ENCODE peak calls at places on chromosomes 11 and 22, in five cellular contexts. One of them, this sample, is unnamed.

GRCh38 chr11:131690776-131691557 is 320.6 kb downstream of the NTM start:
- DNase-seq in HFFc6: no peak
- DNase-seq in neural crest cell: no peak
- DNase-seq in activated CD8-positive, alpha-beta T cell treated with anti-CD3 and anti-CD28 coated beads for 36 hours: no peak
- DNase-seq in cardiac muscle cell: no peak
- DNase-seq in this sample: no peak

GRCh38 chr11:85854212-85854556 is 999 bp upstream of the CCDC83 start:
- DNase-seq in cardiac muscle cell: no peak
- DNase-seq in activated CD8-positive, alpha-beta T cell treated with anti-CD3 and anti-CD28 coated beads for 36 hours: no peak
- DNase-seq in HFFc6: no peak
- DNase-seq in neural crest cell: no peak
- DNase-seq in this sample: no peak

GRCh38 chr11:72548481-72548880 is 114.2 kb upstream of the CLPB start:
- DNase-seq in activated CD8-positive, alpha-beta T cell treated with anti-CD3 and anti-CD28 coated beads for 36 hours: no peak
- DNase-seq in HFFc6: no peak
- DNase-seq in neural crest cell: no peak
- DNase-seq in cardiac muscle cell: no peak
- DNase-seq in this sample: no peak

GRCh38 chr11:72584933-72585597 is 89.2 kb downstream of the PDE2A start:
- DNase-seq in cardiac muscle cell: no peak
- DNase-seq in HFFc6: no peak
- DNase-seq in neural crest cell: no peak
- DNase-seq in activated CD8-positive, alpha-beta T cell treated with anti-CD3 and anti-CD28 coated beads for 36 hours: no peak
- DNase-seq in this sample: no peak

GRCh38 chr22:24231706-24232105 is 13.2 kb downstream of the GGT5 start:
- DNase-seq in neural crest cell: no peak
- DNase-seq in activated CD8-positive, alpha-beta T cell treated with anti-CD3 and anti-CD28 coated beads for 36 hours: no peak
- DNase-seq in HFFc6: no peak
- DNase-seq in cardiac muscle cell: no peak
- DNase-seq in this sample: no peak

GRCh38 chr11:43934359-43935130 is 7.9 kb upstream of the C11orf96 start:
- DNase-seq in neural crest cell: no peak
- DNase-seq in cardiac muscle cell: no peak
- DNase-seq in activated CD8-positive, alpha-beta T cell treated with anti-CD3 and anti-CD28 coated beads for 36 hours: no peak
- DNase-seq in HFFc6: no peak
- DNase-seq in this sample: no peak

GRCh38 chr22:38257170-38257569 is 15.6 kb downstream of the TMEM184B start:
- DNase-seq in cardiac muscle cell: no peak
- DNase-seq in HFFc6: peak; percentile 60
- DNase-seq in neural crest cell: no peak
- DNase-seq in activated CD8-positive, alpha-beta T cell treated with anti-CD3 and anti-CD28 coated beads for 36 hours: no peak
- DNase-seq in this sample: no peak

GRCh38 chr22:33455036-33455435 is 396.9 kb upstream of the SYN3 start:
- DNase-seq in activated CD8-positive, alpha-beta T cell treated with anti-CD3 and anti-CD28 coated beads for 36 hours: no peak
- DNase-seq in cardiac muscle cell: no peak
- DNase-seq in HFFc6: no peak
- DNase-seq in neural crest cell: no peak
- DNase-seq in this sample: no peak

GRCh38 chr22:37051629-37052385 is at the start of gene KCTD17:
- DNase-seq in cardiac muscle cell: peak; percentile 69
- DNase-seq in activated CD8-positive, alpha-beta T cell treated with anti-CD3 and anti-CD28 coated beads for 36 hours: peak; percentile 84
- DNase-seq in neural crest cell: peak; percentile 51
- DNase-seq in HFFc6: peak; percentile 43
- DNase-seq in this sample: peak; percentile 35

GRCh38 chr11:86067230-86068137 is 1.4 kb downstream of the PICALM start:
- DNase-seq in cardiac muscle cell: peak; percentile 12
- DNase-seq in activated CD8-positive, alpha-beta T cell treated with anti-CD3 and anti-CD28 coated beads for 36 hours: no peak
- DNase-seq in HFFc6: no peak
- DNase-seq in neural crest cell: no peak
- DNase-seq in this sample: no peak

GRCh38 chr22:19063581-19064353 is 58.4 kb downstream of the DGCR2 start:
- DNase-seq in cardiac muscle cell: no peak
- DNase-seq in activated CD8-positive, alpha-beta T cell treated with anti-CD3 and anti-CD28 coated beads for 36 hours: no peak
- DNase-seq in neural crest cell: no peak
- DNase-seq in HFFc6: no peak
- DNase-seq in this sample: no peak

GRCh38 chr11:19642759-19643158 is 69.9 kb upstream of the NAV2 start:
- DNase-seq in cardiac muscle cell: no peak
- DNase-seq in activated CD8-positive, alpha-beta T cell treated with anti-CD3 and anti-CD28 coated beads for 36 hours: no peak
- DNase-seq in neural crest cell: no peak
- DNase-seq in HFFc6: no peak
- DNase-seq in this sample: no peak

GRCh38 chr11:78742430-78742829 is 167.8 kb upstream of the NARS2 start:
- DNase-seq in activated CD8-positive, alpha-beta T cell treated with anti-CD3 and anti-CD28 coated beads for 36 hours: no peak
- DNase-seq in HFFc6: no peak
- DNase-seq in cardiac muscle cell: no peak
- DNase-seq in neural crest cell: no peak
- DNase-seq in this sample: no peak

GRCh38 chr22:48493733-48494132 is 1333.9 kb downstream of the BRD1 start:
- DNase-seq in activated CD8-positive, alpha-beta T cell treated with anti-CD3 and anti-CD28 coated beads for 36 hours: no peak
- DNase-seq in cardiac muscle cell: no peak
- DNase-seq in HFFc6: no peak
- DNase-seq in neural crest cell: no peak
- DNase-seq in this sample: no peak

GRCh38 chr11:9160166-9160565 is 68.8 kb upstream of the SCUBE2 start:
- DNase-seq in activated CD8-positive, alpha-beta T cell treated with anti-CD3 and anti-CD28 coated beads for 36 hours: no peak
- DNase-seq in HFFc6: no peak
- DNase-seq in neural crest cell: no peak
- DNase-seq in cardiac muscle cell: no peak
- DNase-seq in this sample: no peak

GRCh38 chr22:23219787-23220484 is 39.6 kb downstream of the BCR start:
- DNase-seq in activated CD8-positive, alpha-beta T cell treated with anti-CD3 and anti-CD28 coated beads for 36 hours: peak; percentile 87
- DNase-seq in HFFc6: peak; percentile 46
- DNase-seq in cardiac muscle cell: no peak
- DNase-seq in neural crest cell: no peak
- DNase-seq in this sample: no peak

GRCh38 chr11:12232819-12233601 is 122.6 kb downstream of the MICAL2 start:
- DNase-seq in cardiac muscle cell: no peak
- DNase-seq in neural crest cell: no peak
- DNase-seq in activated CD8-positive, alpha-beta T cell treated with anti-CD3 and anti-CD28 coated beads for 36 hours: no peak
- DNase-seq in HFFc6: peak; percentile 89
- DNase-seq in this sample: no peak

GRCh38 chr22:34950480-34950879 is 115.5 kb upstream of the ISX start:
- DNase-seq in neural crest cell: no peak
- DNase-seq in activated CD8-positive, alpha-beta T cell treated with anti-CD3 and anti-CD28 coated beads for 36 hours: no peak
- DNase-seq in HFFc6: no peak
- DNase-seq in cardiac muscle cell: peak; percentile 67
- DNase-seq in this sample: no peak

GRCh38 chr22:34800265-34800664 is 265.7 kb upstream of the ISX start:
- DNase-seq in activated CD8-positive, alpha-beta T cell treated with anti-CD3 and anti-CD28 coated beads for 36 hours: no peak
- DNase-seq in neural crest cell: no peak
- DNase-seq in HFFc6: no peak
- DNase-seq in cardiac muscle cell: no peak
- DNase-seq in this sample: no peak

GRCh38 chr11:18394928-18395734 is 768 bp downstream of the LDHA start:
- DNase-seq in HFFc6: no peak
- DNase-seq in cardiac muscle cell: peak; percentile 38
- DNase-seq in activated CD8-positive, alpha-beta T cell treated with anti-CD3 and anti-CD28 coated beads for 36 hours: peak; percentile 24
- DNase-seq in neural crest cell: peak; percentile 10
- DNase-seq in this sample: no peak

GRCh38 chr11:104897891-104898684 is at the start of gene CASP12:
- DNase-seq in activated CD8-positive, alpha-beta T cell treated with anti-CD3 and anti-CD28 coated beads for 36 hours: peak; percentile 16
- DNase-seq in HFFc6: no peak
- DNase-seq in cardiac muscle cell: no peak
- DNase-seq in neural crest cell: no peak
- DNase-seq in this sample: no peak
- TF ChIP-seq CTCF in activated CD8-positive, alpha-beta T cell treated with anti-CD3 and anti-CD28 coated beads for 36 hours: no peak
- TF ChIP-seq CTCF in HFFc6: no peak
- TF ChIP-seq CTCF in cardiac muscle cell: no peak
- TF ChIP-seq CTCF in neural crest cell: no peak
- TF ChIP-seq CTCF in this sample: no peak

GRCh38 chr11:65890324-65891179 is at the start of gene CCDC85B:
- DNase-seq in cardiac muscle cell: peak; percentile 97
- DNase-seq in HFFc6: peak; percentile 95
- DNase-seq in neural crest cell: peak; percentile 93
- DNase-seq in activated CD8-positive, alpha-beta T cell treated with anti-CD3 and anti-CD28 coated beads for 36 hours: peak; percentile 100
- DNase-seq in this sample: peak; percentile 87
- TF ChIP-seq CTCF in cardiac muscle cell: peak; percentile 3
- TF ChIP-seq CTCF in HFFc6: no peak
- TF ChIP-seq CTCF in neural crest cell: peak; percentile 49
- TF ChIP-seq CTCF in activated CD8-positive, alpha-beta T cell treated with anti-CD3 and anti-CD28 coated beads for 36 hours: no peak
- TF ChIP-seq CTCF in this sample: peak; percentile 49

GRCh38 chr11:65847746-65848145 is 10.2 kb downstream of the CFL1 start:
- DNase-seq in cardiac muscle cell: no peak
- DNase-seq in HFFc6: no peak
- DNase-seq in activated CD8-positive, alpha-beta T cell treated with anti-CD3 and anti-CD28 coated beads for 36 hours: no peak
- DNase-seq in neural crest cell: no peak
- DNase-seq in this sample: no peak

GRCh38 chr11:65851083-65851579 is 6.8 kb downstream of the CFL1 start:
- DNase-seq in activated CD8-positive, alpha-beta T cell treated with anti-CD3 and anti-CD28 coated beads for 36 hours: peak; percentile 44
- DNase-seq in cardiac muscle cell: no peak
- DNase-seq in neural crest cell: peak; percentile 51
- DNase-seq in HFFc6: no peak
- DNase-seq in this sample: no peak

GRCh38 chr11:65849771-65850216 is 8.2 kb downstream of the CFL1 start:
- DNase-seq in HFFc6: no peak
- DNase-seq in cardiac muscle cell: no peak
- DNase-seq in activated CD8-positive, alpha-beta T cell treated with anti-CD3 and anti-CD28 coated beads for 36 hours: no peak
- DNase-seq in neural crest cell: no peak
- DNase-seq in this sample: no peak

GRCh38 chr11:65850217-65851082 is 7.5 kb downstream of the CFL1 start:
- DNase-seq in cardiac muscle cell: no peak
- DNase-seq in HFFc6: no peak
- DNase-seq in neural crest cell: no peak
- DNase-seq in activated CD8-positive, alpha-beta T cell treated with anti-CD3 and anti-CD28 coated beads for 36 hours: no peak
- DNase-seq in this sample: no peak

DNA sequence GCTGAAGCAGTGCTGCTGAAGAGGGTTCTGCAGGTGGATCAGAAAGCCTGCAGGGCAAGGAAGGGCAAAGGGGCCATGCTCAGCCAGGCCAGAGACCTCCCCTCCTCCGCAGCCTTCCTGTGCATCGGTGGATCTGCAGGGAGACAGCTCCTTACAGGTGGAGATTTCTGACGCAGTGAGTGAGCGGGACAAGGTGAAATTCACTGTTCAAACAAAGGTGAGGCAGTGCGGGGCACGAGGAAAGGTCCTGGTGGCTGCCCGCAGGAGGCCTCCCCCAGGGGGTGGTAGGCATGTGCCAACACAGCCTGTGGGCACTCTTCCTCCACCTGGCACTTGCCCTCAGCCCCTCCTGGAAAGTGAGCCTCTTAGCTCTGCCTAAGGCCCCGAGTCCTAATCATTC is 8.6 kb downstream of the CFL1 start:
- DNase-seq in HFFc6: no peak
- DNase-seq in activated CD8-positive, alpha-beta T cell treated with anti-CD3 and anti-CD28 coated beads for 36 hours: no peak
- DNase-seq in neural crest cell: no peak
- DNase-seq in cardiac muscle cell: no peak
- DNase-seq in this sample: no peak
- TF ChIP-seq CTCF in HFFc6: no peak
- TF ChIP-seq CTCF in activated CD8-positive, alpha-beta T cell treated with anti-CD3 and anti-CD28 coated beads for 36 hours: no peak
- TF ChIP-seq CTCF in neural crest cell: no peak
- TF ChIP-seq CTCF in cardiac muscle cell: no peak
- TF ChIP-seq CTCF in this sample: no peak

DNA sequence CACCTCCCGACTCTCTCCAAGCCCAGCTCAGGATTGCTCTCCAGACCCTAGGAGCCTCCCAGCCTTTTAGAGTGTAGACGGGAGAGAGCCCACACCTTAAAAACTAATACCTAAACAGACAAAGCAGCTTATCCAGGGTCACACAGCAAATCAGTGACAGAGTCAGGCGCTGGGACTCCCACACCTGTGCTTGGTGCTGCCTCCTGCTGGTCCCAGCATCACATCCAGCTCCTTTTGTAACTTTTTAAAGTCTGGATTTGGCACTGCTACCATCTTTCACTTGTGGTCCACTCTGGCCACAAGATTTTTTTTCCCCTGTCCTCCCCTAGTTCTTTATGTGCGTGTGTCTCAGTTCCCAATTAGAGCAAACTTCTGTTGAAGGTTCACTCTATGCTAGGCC is 4.7 kb downstream of the ANO1 start:
- DNase-seq in neural crest cell: no peak
- DNase-seq in HFFc6: no peak
- DNase-seq in cardiac muscle cell: no peak
- DNase-seq in activated CD8-positive, alpha-beta T cell treated with anti-CD3 and anti-CD28 coated beads for 36 hours: peak; percentile 9
- DNase-seq in this sample: no peak
- TF ChIP-seq CTCF in neural crest cell: peak; percentile 49
- TF ChIP-seq CTCF in HFFc6: peak; percentile 67
- TF ChIP-seq CTCF in cardiac muscle cell: no peak
- TF ChIP-seq CTCF in activated CD8-positive, alpha-beta T cell treated with anti-CD3 and anti-CD28 coated beads for 36 hours: no peak
- TF ChIP-seq CTCF in this sample: peak; percentile 48

This sample was measured in progenitor cell of endocrine pancreas.